ENCODE peak calls at places on chromosomes 5 and 9, in seven cellular contexts. O, S, C, K, R, B and H are unnamed samples.

GRCh38 chr5:5105531-5105930 is 34.6 kb upstream of the ADAMTS16 start:
- DNase-seq in R (no peak), O (no peak), B (no peak), C (no peak), K (no peak), S (no peak), H (no peak)

GRCh38 chr9:2494571-2494970 is 127.0 kb upstream of the VLDLR start:
- DNase-seq in K (no peak), B (no peak), C (no peak), R (no peak), S (no peak), O (no peak), H (no peak)

GRCh38 chr5:154627711-154628678 is 127.2 kb upstream of the LARP1 start:
- DNase-seq in C (no peak), R (no peak), O (no peak), K (no peak), S (no peak), B (no peak), H (no peak)

GRCh38 chr5:59506285-59506877 is 387.1 kb downstream of the PDE4D start:
- DNase-seq in C (no peak), S (no peak), R (no peak), K (no peak), O (no peak), B (no peak), H (no peak)

GRCh38 chr5:14528926-14529325 is 52.7 kb upstream of the OTULINL start:
- DNase-seq in O (no peak), C (no peak), B (no peak), S (no peak), K (no peak), R (no peak), H (no peak)

GRCh38 chr5:74067748-74068541 is 441.9 kb downstream of the ARHGEF28 start:
- DNase-seq in B (no peak), C (no peak), K (no peak), R (no peak), O (peak; percentile 11), S (no peak), H (no peak)

GRCh38 chr9:134847752-134848432 is 32.7 kb upstream of the FCN2 start:
- DNase-seq in S (no peak), B (no peak), R (no peak), O (peak; percentile 12), C (no peak), K (no peak), H (no peak)

GRCh38 chr5:110414360-110414759 is 312.1 kb downstream of the TMEM232 start:
- DNase-seq in O (no peak), B (no peak), K (no peak), C (no peak), S (no peak), R (no peak), H (no peak)

GRCh38 chr9:83956288-83957028 is 23.6 kb downstream of the HNRNPK start:
- DNase-seq in B (peak; percentile 57), K (peak; percentile 89), C (peak; percentile 91), R (no peak), S (no peak), O (peak; percentile 82), H (peak; percentile 85)

GRCh38 chr9:88198346-88198807 is 60.1 kb upstream of the SPATA31C2 start:
- DNase-seq in K (no peak), R (no peak), B (peak; percentile 41), C (peak; percentile 20), S (no peak), O (peak; percentile 46), H (no peak)

GRCh38 chr9:114849450-114849849 is 43.6 kb upstream of the TNFSF15 start:
- DNase-seq in O (no peak), B (no peak), C (no peak), S (no peak), K (no peak), R (no peak), H (no peak)

GRCh38 chr5:173565491-173566038 is 50.9 kb downstream of the BOD1 start:
- DNase-seq in K (no peak), O (no peak), S (no peak), C (no peak), R (no peak), B (no peak), H (peak; percentile 12)

GRCh38 chr5:74243634-74244033 is 396.9 kb downstream of the ENC1 start:
- DNase-seq in B (no peak), S (no peak), K (no peak), C (no peak), O (no peak), R (no peak), H (no peak)

GRCh38 chr9:136324501-136325300 is 2.6 kb upstream of the GPSM1 start:
- DNase-seq in O (no peak), K (peak; percentile 86), C (no peak), B (no peak), R (no peak), S (no peak), H (no peak)

GRCh38 chr5:79112703-79113058 is 1.1 kb downstream of the BHMT start:
- DNase-seq in R (no peak), K (no peak), S (no peak), C (no peak), B (no peak), O (no peak), H (no peak)

GRCh38 chr5:40755407-40756365 is at the start of gene TTC33:
- DNase-seq in S (peak; percentile 61), O (peak; percentile 96), B (peak; percentile 96), C (peak; percentile 96), K (peak; percentile 96), R (peak; percentile 92), H (peak; percentile 97)
- TF ChIP-seq POLR2A in S (no peak), O (no peak), B (peak; percentile 76), C (peak; percentile 63), K (no peak), R (no peak), H (peak; percentile 46)

DNA sequence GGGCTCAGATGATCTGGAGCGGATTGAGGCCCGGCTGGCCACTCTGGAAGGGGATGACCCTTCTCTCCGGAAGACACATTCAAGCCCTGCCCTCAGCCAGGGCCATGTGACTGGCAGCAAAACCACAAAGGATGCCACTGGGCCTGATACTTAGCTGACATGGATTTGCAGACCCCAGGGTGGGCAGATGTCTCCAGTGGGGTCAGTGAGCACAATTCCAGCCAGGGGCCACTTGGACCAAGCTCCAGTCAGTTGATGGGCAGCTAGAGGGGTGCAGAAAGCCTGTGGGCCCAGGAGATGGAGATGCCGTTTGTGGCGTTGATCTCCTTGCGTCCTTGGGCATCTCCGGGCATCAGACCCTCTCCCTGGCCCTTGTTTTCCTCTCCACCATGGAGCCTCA is 46.7 kb downstream of the PSD2 start:
- DNase-seq in O (no peak), B (no peak), C (no peak), K (no peak), R (no peak), S (no peak), H (peak; percentile 48)
- TF ChIP-seq EP300 in O (no peak), B (no peak), C (no peak), K (no peak), R (no peak), S (no peak), H (no peak)

GRCh38 chr5:151063136-151063544 is 17.7 kb downstream of the TNIP1 start:
- DNase-seq in K (no peak), S (no peak), C (no peak), R (no peak), B (peak; percentile 50), O (peak; percentile 76), H (no peak)

GRCh38 chr5:151065609-151066008 is 15.2 kb downstream of the TNIP1 start:
- DNase-seq in C (no peak), S (no peak), R (no peak), B (no peak), K (no peak), O (no peak), H (no peak)

GRCh38 chr5:151062405-151063135 is 18.3 kb downstream of the TNIP1 start:
- DNase-seq in R (no peak), K (no peak), C (no peak), O (no peak), B (no peak), S (no peak), H (no peak)

GRCh38 chr5:151064916-151065499 is 15.8 kb downstream of the TNIP1 start:
- DNase-seq in R (no peak), S (no peak), B (no peak), K (no peak), C (no peak), O (no peak), H (no peak)

DNA sequence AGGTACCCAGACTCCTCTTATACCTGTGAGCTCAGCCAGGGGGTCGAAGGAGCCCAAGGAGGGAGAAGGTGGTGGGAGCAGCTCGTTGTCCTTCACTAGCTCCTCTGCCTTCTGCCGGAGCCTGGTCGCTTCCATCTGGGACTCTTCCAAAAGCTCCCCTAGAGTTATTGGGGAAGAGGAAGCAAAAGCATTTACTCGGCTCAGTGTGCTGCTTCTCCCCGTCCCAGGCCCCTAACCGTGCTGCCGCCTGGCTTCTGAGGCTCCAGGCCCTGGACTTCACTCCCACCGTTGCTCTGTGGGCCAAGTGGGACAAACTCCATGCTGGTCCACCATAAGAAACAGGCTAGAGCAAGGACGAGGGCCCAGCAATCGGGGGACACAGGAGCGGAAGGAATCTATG is 17.2 kb downstream of the TNIP1 start:
- DNase-seq in B (no peak), K (no peak), C (no peak), S (no peak), O (no peak), R (no peak), H (no peak)
- TF ChIP-seq POLR2A in B (no peak), K (no peak), C (no peak), S (no peak), O (no peak), R (no peak), H (no peak)

GRCh38 chr5:113150821-113151220 is 174.2 kb downstream of the DCP2 start:
- DNase-seq in K (no peak), O (no peak), S (no peak), C (no peak), B (no peak), R (no peak), H (no peak)

GRCh38 chr5:113153512-113154097 is 177.0 kb downstream of the DCP2 start:
- DNase-seq in C (no peak), R (no peak), K (no peak), S (no peak), B (no peak), O (no peak), H (no peak)

GRCh38 chr5:113152053-113152452 is 175.5 kb downstream of the DCP2 start:
- DNase-seq in C (no peak), B (no peak), O (no peak), K (no peak), S (no peak), R (no peak), H (no peak)

GRCh38 chr5:113150221-113150620 is 173.6 kb downstream of the DCP2 start:
- DNase-seq in K (no peak), C (no peak), S (no peak), R (no peak), B (no peak), O (no peak), H (no peak)

DNA sequence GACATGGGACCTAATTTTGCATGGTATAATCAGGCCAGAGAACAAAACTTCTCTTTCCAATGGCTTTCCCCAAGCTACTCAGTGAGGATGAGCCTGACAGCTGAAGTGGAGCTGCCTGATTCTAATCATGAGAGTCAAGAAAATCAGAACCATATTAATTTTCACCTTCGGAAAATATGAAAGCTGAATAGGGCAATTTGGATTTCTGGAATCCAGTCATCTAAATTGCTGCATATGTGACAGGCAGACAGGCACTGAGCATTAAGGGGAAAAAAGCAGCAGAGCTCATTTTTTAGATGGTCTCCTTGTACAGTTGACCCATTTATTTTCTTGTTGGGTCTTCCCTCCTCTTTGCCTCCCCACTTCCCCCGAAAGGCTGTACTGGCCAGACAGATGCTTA is 175.0 kb downstream of the DCP2 start:
- DNase-seq in K (no peak), R (no peak), B (no peak), C (no peak), O (no peak), S (no peak), H (no peak)
- TF ChIP-seq EP300 in K (no peak), R (no peak), B (no peak), C (no peak), O (no peak), S (no peak), H (no peak)